ENCODE peak calls at places on chromosome 22, in eight cellular contexts. One of them, this sample, is unnamed.

GRCh38 chr22:46922037-46922436 is 159.6 kb downstream of the TBC1D22A start:
- DNase-seq in PC-3: no peak
- DNase-seq in RPMI7951: no peak
- DNase-seq in IMR-90: no peak
- DNase-seq in activated CD4-positive, alpha-beta T cell treated with anti-CD3 and anti-CD28 coated beads for 24 hours: no peak
- DNase-seq in activated naive CD4-positive, alpha-beta T cell treated with anti-CD3 and anti-CD28 coated beads, Interleukin-2, amount 50 U/mL, for 16 hours: no peak
- DNase-seq in mucosa of gallbladder: no peak
- DNase-seq in psoas muscle: no peak
- DNase-seq in this sample: no peak

GRCh38 chr22:36369004-36369921 is 18.5 kb downstream of the MYH9 start:
- DNase-seq in PC-3: no peak
- DNase-seq in RPMI7951: peak; percentile 38
- DNase-seq in IMR-90: peak; percentile 21
- DNase-seq in activated CD4-positive, alpha-beta T cell treated with anti-CD3 and anti-CD28 coated beads for 24 hours: no peak
- DNase-seq in activated naive CD4-positive, alpha-beta T cell treated with anti-CD3 and anti-CD28 coated beads, Interleukin-2, amount 50 U/mL, for 16 hours: peak; percentile 52
- DNase-seq in mucosa of gallbladder: no peak
- DNase-seq in psoas muscle: no peak
- DNase-seq in this sample: no peak

GRCh38 chr22:46087336-46087690 is 63.0 kb upstream of the PPARA start:
- DNase-seq in PC-3: no peak
- DNase-seq in RPMI7951: no peak
- DNase-seq in IMR-90: no peak
- DNase-seq in activated CD4-positive, alpha-beta T cell treated with anti-CD3 and anti-CD28 coated beads for 24 hours: no peak
- DNase-seq in activated naive CD4-positive, alpha-beta T cell treated with anti-CD3 and anti-CD28 coated beads, Interleukin-2, amount 50 U/mL, for 16 hours: no peak
- DNase-seq in mucosa of gallbladder: no peak
- DNase-seq in psoas muscle: no peak
- DNase-seq in this sample: no peak

GRCh38 chr22:46074771-46075551 is 75.4 kb upstream of the PPARA start:
- DNase-seq in PC-3: no peak
- DNase-seq in RPMI7951: no peak
- DNase-seq in IMR-90: no peak
- DNase-seq in activated CD4-positive, alpha-beta T cell treated with anti-CD3 and anti-CD28 coated beads for 24 hours: no peak
- DNase-seq in activated naive CD4-positive, alpha-beta T cell treated with anti-CD3 and anti-CD28 coated beads, Interleukin-2, amount 50 U/mL, for 16 hours: no peak
- DNase-seq in mucosa of gallbladder: no peak
- DNase-seq in psoas muscle: peak; percentile 24
- DNase-seq in this sample: no peak

GRCh38 chr22:38699143-38699542 is 1.6 kb downstream of the JOSD1 start:
- DNase-seq in PC-3: no peak
- DNase-seq in RPMI7951: no peak
- DNase-seq in IMR-90: no peak
- DNase-seq in activated CD4-positive, alpha-beta T cell treated with anti-CD3 and anti-CD28 coated beads for 24 hours: no peak
- DNase-seq in activated naive CD4-positive, alpha-beta T cell treated with anti-CD3 and anti-CD28 coated beads, Interleukin-2, amount 50 U/mL, for 16 hours: no peak
- DNase-seq in mucosa of gallbladder: no peak
- DNase-seq in psoas muscle: no peak
- DNase-seq in this sample: no peak

GRCh38 chr22:48974443-48975251 is 853.0 kb downstream of the BRD1 start:
- DNase-seq in PC-3: no peak
- DNase-seq in RPMI7951: no peak
- DNase-seq in IMR-90: no peak
- DNase-seq in activated CD4-positive, alpha-beta T cell treated with anti-CD3 and anti-CD28 coated beads for 24 hours: no peak
- DNase-seq in activated naive CD4-positive, alpha-beta T cell treated with anti-CD3 and anti-CD28 coated beads, Interleukin-2, amount 50 U/mL, for 16 hours: no peak
- DNase-seq in mucosa of gallbladder: no peak
- DNase-seq in psoas muscle: no peak
- DNase-seq in this sample: no peak

GRCh38 chr22:45212306-45212709 is 28.4 kb downstream of the KIAA0930 start:
- DNase-seq in PC-3: no peak
- DNase-seq in RPMI7951: peak; percentile 92
- DNase-seq in IMR-90: peak; percentile 96
- DNase-seq in activated CD4-positive, alpha-beta T cell treated with anti-CD3 and anti-CD28 coated beads for 24 hours: no peak
- DNase-seq in activated naive CD4-positive, alpha-beta T cell treated with anti-CD3 and anti-CD28 coated beads, Interleukin-2, amount 50 U/mL, for 16 hours: no peak
- DNase-seq in mucosa of gallbladder: peak; percentile 53
- DNase-seq in psoas muscle: peak; percentile 78
- DNase-seq in this sample: peak; percentile 85

GRCh38 chr22:49827307-49827852 is 293 bp downstream of the BRD1 start:
- DNase-seq in PC-3: no peak
- DNase-seq in RPMI7951: peak; percentile 9
- DNase-seq in IMR-90: no peak
- DNase-seq in activated CD4-positive, alpha-beta T cell treated with anti-CD3 and anti-CD28 coated beads for 24 hours: no peak
- DNase-seq in activated naive CD4-positive, alpha-beta T cell treated with anti-CD3 and anti-CD28 coated beads, Interleukin-2, amount 50 U/mL, for 16 hours: peak; percentile 33
- DNase-seq in mucosa of gallbladder: no peak
- DNase-seq in psoas muscle: no peak
- DNase-seq in this sample: no peak

GRCh38 chr22:17213976-17214375 is 5.3 kb downstream of the ADA2 start:
- DNase-seq in PC-3: peak; percentile 19
- DNase-seq in RPMI7951: no peak
- DNase-seq in IMR-90: peak; percentile 3
- DNase-seq in activated CD4-positive, alpha-beta T cell treated with anti-CD3 and anti-CD28 coated beads for 24 hours: peak; percentile 23
- DNase-seq in activated naive CD4-positive, alpha-beta T cell treated with anti-CD3 and anti-CD28 coated beads, Interleukin-2, amount 50 U/mL, for 16 hours: peak; percentile 58
- DNase-seq in mucosa of gallbladder: peak; percentile 22
- DNase-seq in psoas muscle: peak; percentile 68
- DNase-seq in this sample: no peak

GRCh38 chr22:30636226-30637077 is 871 bp downstream of the SLC35E4 start:
- DNase-seq in PC-3: peak; percentile 6
- DNase-seq in RPMI7951: peak; percentile 40
- DNase-seq in IMR-90: no peak
- DNase-seq in activated CD4-positive, alpha-beta T cell treated with anti-CD3 and anti-CD28 coated beads for 24 hours: no peak
- DNase-seq in activated naive CD4-positive, alpha-beta T cell treated with anti-CD3 and anti-CD28 coated beads, Interleukin-2, amount 50 U/mL, for 16 hours: peak; percentile 13
- DNase-seq in mucosa of gallbladder: peak; percentile 15
- DNase-seq in psoas muscle: peak; percentile 46
- DNase-seq in this sample: no peak

GRCh38 chr22:27314276-27314807 is 487.2 kb downstream of the MN1 start:
- DNase-seq in PC-3: no peak
- DNase-seq in RPMI7951: peak; percentile 31
- DNase-seq in IMR-90: no peak
- DNase-seq in activated CD4-positive, alpha-beta T cell treated with anti-CD3 and anti-CD28 coated beads for 24 hours: no peak
- DNase-seq in activated naive CD4-positive, alpha-beta T cell treated with anti-CD3 and anti-CD28 coated beads, Interleukin-2, amount 50 U/mL, for 16 hours: no peak
- DNase-seq in mucosa of gallbladder: no peak
- DNase-seq in psoas muscle: no peak
- DNase-seq in this sample: no peak

GRCh38 chr22:48897959-48898358 is 929.7 kb downstream of the BRD1 start:
- DNase-seq in PC-3: no peak
- DNase-seq in RPMI7951: no peak
- DNase-seq in IMR-90: no peak
- DNase-seq in activated CD4-positive, alpha-beta T cell treated with anti-CD3 and anti-CD28 coated beads for 24 hours: no peak
- DNase-seq in activated naive CD4-positive, alpha-beta T cell treated with anti-CD3 and anti-CD28 coated beads, Interleukin-2, amount 50 U/mL, for 16 hours: no peak
- DNase-seq in mucosa of gallbladder: no peak
- DNase-seq in psoas muscle: no peak
- DNase-seq in this sample: no peak

GRCh38 chr22:45671051-45671782 is 417 bp upstream of the ATXN10 start:
- DNase-seq in PC-3: no peak
- DNase-seq in RPMI7951: no peak
- DNase-seq in IMR-90: no peak
- DNase-seq in activated CD4-positive, alpha-beta T cell treated with anti-CD3 and anti-CD28 coated beads for 24 hours: no peak
- DNase-seq in activated naive CD4-positive, alpha-beta T cell treated with anti-CD3 and anti-CD28 coated beads, Interleukin-2, amount 50 U/mL, for 16 hours: no peak
- DNase-seq in mucosa of gallbladder: no peak
- DNase-seq in psoas muscle: peak; percentile 17
- DNase-seq in this sample: no peak

GRCh38 chr22:50136431-50137047 is 34.0 kb upstream of the PANX2 start:
- DNase-seq in PC-3: no peak
- DNase-seq in RPMI7951: no peak
- DNase-seq in IMR-90: no peak
- DNase-seq in activated CD4-positive, alpha-beta T cell treated with anti-CD3 and anti-CD28 coated beads for 24 hours: no peak
- DNase-seq in activated naive CD4-positive, alpha-beta T cell treated with anti-CD3 and anti-CD28 coated beads, Interleukin-2, amount 50 U/mL, for 16 hours: no peak
- DNase-seq in mucosa of gallbladder: no peak
- DNase-seq in psoas muscle: no peak
- DNase-seq in this sample: no peak

GRCh38 chr22:36938886-36939285 is 25.5 kb downstream of the CSF2RB start:
- DNase-seq in PC-3: no peak
- DNase-seq in RPMI7951: no peak
- DNase-seq in IMR-90: no peak
- DNase-seq in activated CD4-positive, alpha-beta T cell treated with anti-CD3 and anti-CD28 coated beads for 24 hours: no peak
- DNase-seq in activated naive CD4-positive, alpha-beta T cell treated with anti-CD3 and anti-CD28 coated beads, Interleukin-2, amount 50 U/mL, for 16 hours: no peak
- DNase-seq in mucosa of gallbladder: no peak
- DNase-seq in psoas muscle: no peak
- DNase-seq in this sample: no peak

GRCh38 chr22:32697331-32697995 is 104.0 kb upstream of the TIMP3 start:
- DNase-seq in PC-3: no peak
- DNase-seq in RPMI7951: no peak
- DNase-seq in IMR-90: no peak
- DNase-seq in activated CD4-positive, alpha-beta T cell treated with anti-CD3 and anti-CD28 coated beads for 24 hours: no peak
- DNase-seq in activated naive CD4-positive, alpha-beta T cell treated with anti-CD3 and anti-CD28 coated beads, Interleukin-2, amount 50 U/mL, for 16 hours: no peak
- DNase-seq in mucosa of gallbladder: no peak
- DNase-seq in psoas muscle: no peak
- DNase-seq in this sample: no peak

GRCh38 chr22:26921726-26922125 is 264.3 kb downstream of the MIAT start:
- DNase-seq in PC-3: no peak
- DNase-seq in RPMI7951: no peak
- DNase-seq in IMR-90: no peak
- DNase-seq in activated CD4-positive, alpha-beta T cell treated with anti-CD3 and anti-CD28 coated beads for 24 hours: no peak
- DNase-seq in activated naive CD4-positive, alpha-beta T cell treated with anti-CD3 and anti-CD28 coated beads, Interleukin-2, amount 50 U/mL, for 16 hours: no peak
- DNase-seq in mucosa of gallbladder: no peak
- DNase-seq in psoas muscle: no peak
- DNase-seq in this sample: no peak

GRCh38 chr22:19943665-19944026 is 2.0 kb upstream of the TXNRD2 start:
- DNase-seq in PC-3: no peak
- DNase-seq in RPMI7951: peak; percentile 81
- DNase-seq in IMR-90: peak; percentile 76
- DNase-seq in activated CD4-positive, alpha-beta T cell treated with anti-CD3 and anti-CD28 coated beads for 24 hours: no peak
- DNase-seq in activated naive CD4-positive, alpha-beta T cell treated with anti-CD3 and anti-CD28 coated beads, Interleukin-2, amount 50 U/mL, for 16 hours: no peak
- DNase-seq in mucosa of gallbladder: no peak
- DNase-seq in psoas muscle: no peak
- DNase-seq in this sample: peak; percentile 57

GRCh38 chr22:37588540-37589215 is 8.8 kb upstream of the LGALS2 start:
- DNase-seq in PC-3: no peak
- DNase-seq in RPMI7951: no peak
- DNase-seq in IMR-90: no peak
- DNase-seq in activated CD4-positive, alpha-beta T cell treated with anti-CD3 and anti-CD28 coated beads for 24 hours: no peak
- DNase-seq in activated naive CD4-positive, alpha-beta T cell treated with anti-CD3 and anti-CD28 coated beads, Interleukin-2, amount 50 U/mL, for 16 hours: no peak
- DNase-seq in mucosa of gallbladder: peak; percentile 70
- DNase-seq in psoas muscle: no peak
- DNase-seq in this sample: no peak

GRCh38 chr22:48227341-48228018 is 1465.0 kb downstream of the TBC1D22A start:
- DNase-seq in PC-3: no peak
- DNase-seq in RPMI7951: no peak
- DNase-seq in IMR-90: no peak
- DNase-seq in activated CD4-positive, alpha-beta T cell treated with anti-CD3 and anti-CD28 coated beads for 24 hours: no peak
- DNase-seq in activated naive CD4-positive, alpha-beta T cell treated with anti-CD3 and anti-CD28 coated beads, Interleukin-2, amount 50 U/mL, for 16 hours: no peak
- DNase-seq in mucosa of gallbladder: peak; percentile 6
- DNase-seq in psoas muscle: no peak
- DNase-seq in this sample: no peak